ENCODE peak calls at places on chromosome 17, in nine cellular contexts. M is fibroblast of mammary gland; E is GM12865; A is CD4-positive, alpha-beta T cell; H is fibroblast of the aortic adventitia; V is left lung; R is H9; S is A673; Q is coronary artery. L is an unnamed sample.

GRCh38 chr17:82380860-82381702 is 9.5 kb downstream of the UTS2R start:
- DNase-seq in R (no peak), E (no peak), Q (no peak), A (no peak), H (peak), V (no peak), M (peak), S (no peak), L (no peak)

GRCh38 chr17:58331815-58332719 is 3.5 kb upstream of the TSPOAP1 start:
- DNase-seq in E (peak), A (peak), H (no peak), S (no peak), V (peak), M (no peak), R (peak), Q (no peak), L (no peak)

GRCh38 chr17:5031365-5032082 is 3.7 kb downstream of the SLC52A1 start:
- DNase-seq in R (peak), E (peak), Q (no peak), V (peak), H (peak), S (peak), A (peak), M (peak), L (peak)

GRCh38 chr17:45246861-45247428 is 14.9 kb downstream of the SPATA32 start:
- DNase-seq in V (peak), S (peak), A (peak), E (peak), R (peak), H (no peak), Q (no peak), M (no peak), L (peak)

GRCh38 chr17:3893720-3894116 is 865 bp upstream of the CAMKK1 start:
- DNase-seq in R (no peak), A (no peak), H (no peak), Q (no peak), V (no peak), E (no peak), S (no peak), M (no peak), L (no peak)

GRCh38 chr17:73644145-73645049 is at the start of gene SDK2:
- DNase-seq in M (no peak), S (no peak), V (peak), Q (no peak), A (no peak), E (no peak), H (no peak), R (no peak), L (peak)

GRCh38 chr17:80261159-80261894 is 675 bp downstream of the RNF213 start:
- DNase-seq in M (peak), A (peak), Q (no peak), H (peak), S (peak), E (peak), R (peak), V (peak), L (peak)

GRCh38 chr17:65666869-65667268 is 105.4 kb upstream of the AXIN2 start:
- DNase-seq in A (no peak), Q (no peak), H (peak), E (no peak), V (no peak), S (no peak), R (no peak), M (no peak), L (no peak)

GRCh38 chr17:50658602-50659001 is 23.9 kb downstream of the ABCC3 start:
- DNase-seq in S (no peak), R (no peak), A (no peak), E (no peak), M (no peak), V (peak), Q (no peak), H (no peak), L (no peak)

GRCh38 chr17:78397681-78398101 is 19.2 kb downstream of the PGS1 start:
- DNase-seq in E (no peak), S (no peak), H (peak), M (peak), Q (no peak), A (no peak), R (no peak), V (no peak), L (no peak)

GRCh38 chr17:61058066-61058465 is 341.6 kb upstream of the TBX2 start:
- DNase-seq in S (no peak), R (no peak), M (no peak), V (no peak), Q (no peak), E (no peak), A (no peak), H (no peak), L (no peak)

GRCh38 chr17:74150428-74151025 is 53.0 kb upstream of the RPL38 start:
- DNase-seq in E (no peak), A (no peak), H (no peak), S (no peak), Q (no peak), V (no peak), M (no peak), R (no peak), L (no peak)

GRCh38 chr17:61474934-61475333 is 22.7 kb downstream of the TBX4 start:
- DNase-seq in E (no peak), R (peak), M (no peak), Q (no peak), V (peak), A (no peak), H (no peak), S (no peak), L (no peak)

GRCh38 chr17:81354944-81355327 is 40.3 kb upstream of the BAHCC1 start:
- DNase-seq in V (no peak), Q (no peak), A (no peak), E (no peak), R (no peak), S (no peak), H (no peak), M (no peak), L (no peak)

GRCh38 chr17:4536742-4537411 is 18.3 kb downstream of the MYBBP1A start:
- DNase-seq in M (peak), V (no peak), A (no peak), R (no peak), Q (no peak), H (peak), S (no peak), E (no peak), L (no peak)

GRCh38 chr17:67959510-67959909 is 36.8 kb downstream of the C17orf58 start:
- DNase-seq in Q (no peak), M (no peak), R (no peak), A (no peak), H (no peak), S (no peak), V (no peak), E (no peak), L (no peak)

DNA sequence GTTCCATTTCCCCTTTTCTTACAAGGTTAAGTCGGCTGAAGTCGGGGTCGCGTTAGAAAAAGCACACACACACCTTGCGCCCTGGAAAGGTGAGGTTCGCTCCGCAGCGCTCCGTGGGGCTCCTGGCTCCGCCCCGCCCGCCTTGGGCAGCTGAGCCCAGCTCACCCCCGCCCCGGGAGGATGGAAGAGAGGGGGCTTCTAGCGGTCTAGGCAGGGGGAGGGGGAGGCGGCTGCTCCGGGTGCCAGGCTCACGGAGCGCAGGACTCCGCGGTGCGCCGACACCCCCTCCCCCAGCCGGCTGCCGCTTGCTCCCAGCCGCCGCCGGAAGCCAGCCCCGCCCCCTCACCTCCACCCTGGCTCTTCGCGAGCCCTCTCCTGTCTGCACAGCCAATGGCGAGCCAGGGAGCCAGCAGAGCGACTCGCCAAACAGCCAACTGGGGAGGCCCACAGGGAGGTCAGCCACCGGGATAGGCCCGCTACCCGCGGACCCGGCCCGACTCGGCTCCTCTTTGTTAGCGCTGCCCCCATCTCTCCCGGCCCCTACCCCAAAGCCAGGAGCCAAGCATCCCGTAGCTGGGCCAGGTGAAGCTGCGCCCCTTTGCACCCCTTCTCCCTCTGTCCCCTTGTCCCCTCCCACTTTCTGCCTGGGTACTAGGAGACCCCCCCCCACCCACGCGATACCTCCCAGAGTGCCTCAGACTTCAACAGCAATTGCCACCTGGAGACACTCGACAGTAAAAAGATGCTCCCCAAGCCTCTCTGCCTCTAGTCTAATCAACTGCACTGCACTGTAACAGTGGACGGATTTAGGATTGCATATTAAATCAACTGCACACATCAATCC is 30.2 kb downstream of the FAM222B start:
- DNase-seq in A (peak), R (peak), M (peak), H (peak), Q (peak), S (peak), E (peak), V (peak), L (peak)
- TF ChIP-seq CTCF in A (no peak), R (no peak), M (no peak), H (no peak), Q (no peak), S (no peak), E (no peak), V (no peak), L (no peak)

DNA sequence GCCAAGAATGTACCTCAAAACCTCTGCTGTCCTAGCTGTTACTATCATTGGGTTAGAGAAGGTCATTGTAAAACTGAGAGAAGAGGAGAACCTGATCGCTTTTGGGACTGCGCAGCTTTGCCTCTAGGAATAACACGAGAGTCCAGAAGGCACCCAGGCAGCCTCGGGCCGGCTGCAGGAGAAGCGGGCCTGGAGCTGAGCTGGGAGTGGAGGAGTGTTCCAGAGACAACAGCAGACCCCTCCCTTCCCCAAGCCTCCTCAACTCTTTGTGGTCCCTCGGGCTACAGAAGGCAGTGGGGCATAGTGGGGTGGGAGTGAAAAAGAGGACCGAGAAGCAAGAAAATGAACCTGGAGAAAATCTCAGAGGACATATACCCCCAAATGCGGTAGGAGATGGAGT is 13.1 kb upstream of the HOXB2 start:
- DNase-seq in R (no peak), H (no peak), S (no peak), E (no peak), V (no peak), Q (no peak), A (no peak), M (no peak), L (no peak)
- TF ChIP-seq CTCF in R (no peak), H (no peak), S (no peak), E (no peak), V (no peak), Q (no peak), A (no peak), M (no peak), L (no peak)

GRCh38 chr17:17971431-17972125 is 622 bp downstream of the TOM1L2 start:
- DNase-seq in Q (no peak), H (peak), E (peak), S (no peak), V (peak), M (no peak), A (peak), R (no peak), L (no peak)
- TF ChIP-seq CTCF in Q (no peak), H (peak), E (no peak), S (no peak), V (no peak), M (no peak), A (no peak), R (no peak), L (no peak)

DNA sequence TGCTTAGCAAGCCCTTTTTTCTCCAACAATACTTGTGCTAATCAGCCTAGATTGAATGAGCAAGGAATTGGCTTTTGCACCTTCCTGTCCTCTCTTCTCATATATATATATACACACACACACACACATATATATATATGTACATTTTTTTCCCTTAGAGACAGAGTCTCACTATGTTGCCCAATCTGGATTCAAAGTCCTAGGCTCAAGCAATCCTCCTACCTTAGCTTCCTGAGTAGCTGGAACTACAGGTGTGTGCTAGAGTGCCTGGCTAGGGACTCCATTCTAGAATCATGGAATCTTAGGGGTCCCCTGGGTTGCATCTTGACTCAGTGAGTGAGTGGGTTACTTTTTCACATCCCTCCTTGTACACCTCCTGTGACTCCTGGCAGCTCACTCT is 27.0 kb downstream of the RAI1 start:
- DNase-seq in A (no peak), Q (no peak), S (no peak), M (no peak), R (no peak), V (no peak), E (no peak), H (no peak), L (no peak)
- TF ChIP-seq CTCF in A (no peak), Q (no peak), S (no peak), M (no peak), R (no peak), V (no peak), E (no peak), H (no peak), L (no peak)

DNA sequence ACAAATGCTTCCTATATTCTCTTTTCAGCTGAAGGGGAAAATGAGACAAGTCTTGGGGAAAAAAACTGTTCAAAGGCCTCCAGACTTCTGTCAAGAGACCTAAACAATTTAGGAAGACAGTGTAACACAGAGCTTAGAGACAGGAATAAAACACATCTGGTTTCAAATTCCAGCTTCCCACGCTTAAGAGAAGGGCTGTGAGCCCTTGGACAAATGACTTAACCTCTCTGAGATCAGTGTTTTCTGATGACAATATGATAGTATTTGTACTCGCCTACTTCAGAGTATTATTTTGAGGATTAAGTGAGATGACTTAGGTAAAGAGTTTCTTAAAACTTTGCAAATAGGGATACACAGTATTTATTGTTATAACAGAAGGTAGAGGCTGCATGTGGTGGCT is 29.5 kb downstream of the SMURF2 start:
- DNase-seq in E (no peak), R (no peak), V (no peak), M (peak), A (no peak), Q (no peak), H (no peak), S (no peak), L (no peak)
- TF ChIP-seq CTCF in E (no peak), R (no peak), V (no peak), M (no peak), A (no peak), Q (no peak), H (no peak), S (no peak), L (no peak)

L was measured in endothelial cell.